ENCODE peak calls at places on chromosomes 4 and X, in four cellular contexts. D, M, N and Z are unnamed samples.

GRCh38 chrX:151416521-151417048 is 19.6 kb downstream of the VMA21 start:
- DNase-seq in D (no peak), N (no peak), M (no peak), Z (no peak)

GRCh38 chrX:44183329-44183728 is 160.1 kb downstream of the EFHC2 start:
- DNase-seq in N (no peak), D (no peak), M (no peak), Z (no peak)

GRCh38 chr4:22090655-22091350 is 142.2 kb upstream of the KCNIP4 start:
- DNase-seq in M (no peak), N (no peak), D (no peak), Z (no peak)

GRCh38 chr4:123200417-123200945 is 196.1 kb upstream of the SPRY1 start:
- DNase-seq in M (no peak), N (no peak), D (no peak), Z (no peak)

GRCh38 chrX:1529756-1530155 is 7.2 kb downstream of the P2RY8 start:
- DNase-seq in N (no peak), D (no peak), M (no peak), Z (no peak)

GRCh38 chrX:101693476-101693875 is 33.8 kb upstream of the ARMCX2 start:
- DNase-seq in D (no peak), M (no peak), N (no peak), Z (no peak)

GRCh38 chr4:175705407-175705806 is 106.7 kb downstream of the GPM6A start:
- DNase-seq in M (peak; percentile 65), D (no peak), N (no peak), Z (no peak)

GRCh38 chrX:121052122-121052521 is 4.7 kb downstream of the GLUD2 start:
- DNase-seq in D (no peak), N (no peak), M (no peak), Z (no peak)

GRCh38 chrX:68719904-68720614 is 72.6 kb downstream of the STARD8 start:
- DNase-seq in N (no peak), M (no peak), D (no peak), Z (no peak)

GRCh38 chrX:307261-308111 is 11.1 kb downstream of the GTPBP6 start:
- DNase-seq in D (peak; percentile 18), N (no peak), M (no peak), Z (peak; percentile 42)

GRCh38 chrX:15043538-15043937 is 170.3 kb downstream of the MOSPD2 start:
- DNase-seq in M (no peak), D (no peak), N (no peak), Z (no peak)

GRCh38 chrX:120238947-120239346 is 11.7 kb upstream of the ZBTB33 start:
- DNase-seq in N (no peak), D (no peak), M (no peak), Z (no peak)

GRCh38 chr4:8009097-8009496 is 69.4 kb upstream of the AFAP1 start:
- DNase-seq in D (no peak), N (no peak), M (no peak), Z (no peak)

GRCh38 chr4:87019898-87020297 is 85.1 kb downstream of the AFF1 start:
- DNase-seq in N (no peak), M (no peak), D (no peak), Z (no peak)

GRCh38 chrX:21907250-21907649 is 33.3 kb upstream of the SMS start:
- DNase-seq in N (no peak), M (no peak), D (no peak), Z (no peak)

GRCh38 chr4:100555791-100556190 is 38.0 kb upstream of the EMCN start:
- DNase-seq in D (no peak), N (no peak), M (no peak), Z (no peak)

GRCh38 chr4:183507928-183508327 is 3.1 kb downstream of the ING2 start:
- DNase-seq in M (no peak), N (no peak), D (no peak), Z (no peak)

GRCh38 chrX:15761564-15762191 is 23.6 kb downstream of the CA5B start:
- DNase-seq in N (no peak), D (no peak), M (no peak), Z (no peak)

GRCh38 chrX:134171661-134172587 is 65.1 kb upstream of the CCDC160 start:
- DNase-seq in M (no peak), N (no peak), D (peak; percentile 34), Z (no peak)

GRCh38 chr4:182795446-182796238 is 121.5 kb downstream of the DCTD start:
- DNase-seq in D (no peak), M (no peak), N (no peak), Z (no peak)

GRCh38 chr4:7971881-7972500 is 32.3 kb upstream of the AFAP1 start:
- DNase-seq in M (no peak), D (no peak), N (no peak), Z (no peak)

GRCh38 chr4:16616981-16617380 is 281.5 kb downstream of the LDB2 start:
- DNase-seq in D (no peak), M (no peak), N (no peak), Z (no peak)

DNA sequence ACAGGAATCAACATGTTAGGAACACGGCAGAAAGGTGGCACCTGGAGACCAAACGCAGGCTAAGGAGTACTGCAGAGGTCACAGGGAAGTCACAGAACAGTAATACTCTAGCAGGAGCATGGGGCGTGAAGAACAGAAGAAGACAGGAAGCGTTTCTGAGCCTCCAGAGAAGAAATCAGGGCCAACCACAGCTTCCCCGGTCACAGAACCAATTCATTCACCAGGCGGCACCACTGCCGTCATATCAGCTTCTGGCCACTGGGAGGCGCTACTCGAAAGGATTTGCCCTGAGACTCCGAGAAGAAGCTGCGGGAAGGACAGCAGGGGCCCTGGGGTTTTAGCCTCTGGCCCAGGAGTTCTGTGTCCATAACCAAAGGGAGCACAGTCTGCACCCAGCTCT is 78.0 kb upstream of the DRD5 start:
- DNase-seq in M (peak; percentile 24), D (peak; percentile 36), N (peak; percentile 52), Z (peak; percentile 68)
- H3K9me3 ChIP-seq in M (no peaks in the 10 kb centered on the region), D (no peaks in the 10 kb centered on the region), N (no peaks in the 10 kb centered on the region), Z (no peaks in the 10 kb centered on the region)

GRCh38 chr4:94304365-94304971 is 38.2 kb downstream of the HPGDS start:
- DNase-seq in N (no peak), M (no peak), D (no peak), Z (no peak)
- TF ChIP-seq CTCF in N (peak; percentile 52), M (no peak), D (peak; percentile 54), Z (peak; percentile 49)

GRCh38 chrX:10118530-10118929 is 38.2 kb upstream of the CLCN4 start:
- DNase-seq in D (no peak), M (no peak), N (no peak), Z (no peak)
- H3K9me3 ChIP-seq in D (no peaks in the 10 kb centered on the region), M (no peaks in the 10 kb centered on the region), N (peaks cover 3% of the 10 kb centered on the region), Z (no peaks in the 10 kb centered on the region)

GRCh38 chr4:113781439-113782040 is 20.0 kb upstream of the CAMK2D start:
- DNase-seq in D (no peak), M (no peak), N (no peak), Z (no peak)
- TF ChIP-seq CTCF in D (peak; percentile 62), M (no peak), N (peak; percentile 49), Z (peak; percentile 71)

GRCh38 chr4:102104278-102104677 is 241.0 kb downstream of the SLC39A8 start:
- DNase-seq in D (no peak), N (no peak), M (no peak), Z (no peak)
- H3K9me3 ChIP-seq in D (no peaks in the 10 kb centered on the region), N (no peaks in the 10 kb centered on the region), M (peaks cover 19% of the 10 kb centered on the region), Z (peaks cover 20% of the 10 kb centered on the region)

DNA sequence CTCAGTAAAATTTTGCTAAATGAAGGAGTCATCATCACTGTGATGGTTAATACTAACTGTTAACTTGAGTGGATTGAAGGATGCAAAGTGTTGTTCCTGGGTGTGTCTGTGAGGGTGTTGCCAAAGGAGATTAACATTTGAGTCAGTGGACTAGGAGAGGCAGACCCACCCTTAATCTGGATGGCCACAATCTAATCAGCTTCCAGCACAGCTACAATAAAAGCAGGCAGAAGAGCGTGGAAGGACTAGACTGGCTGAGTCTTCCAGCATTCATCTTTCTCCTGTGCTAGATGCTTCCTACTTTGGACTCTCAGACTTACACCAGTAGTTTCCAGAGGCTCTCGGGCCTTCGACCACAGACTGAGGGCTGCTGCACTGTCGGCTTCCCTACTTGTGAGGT is 21.3 kb upstream of the WDR44 start:
- DNase-seq in M (no peak), D (no peak), N (no peak), Z (no peak)
- TF ChIP-seq CTCF in M (no peak), D (no peak), N (no peak), Z (no peak)